ENCODE peak calls at places on chromosomes 11 and 22, in nine cellular contexts. I is choroid plexus epithelial cell, Y is neural crest cell, A is neural progenitor cell, D is IMR-90, F is left lung, E is activated B cell treated with CpG ODN at 0.5 μM for 24 hours, M is astrocyte, X is coronary artery. V is an unnamed sample.

GRCh38 chr11:29263971-29264682 is 752.7 kb downstream of the KCNA4 start:
- DNase-seq in I (peak), Y (no peak), D (peak), M (peak), E (no peak), F (no peak), A (no peak), X (no peak), V (no peak)

GRCh38 chr11:92397356-92397755 is 172.7 kb downstream of the FAT3 start:
- DNase-seq in E (no peak), F (no peak), I (no peak), M (no peak), D (no peak), Y (no peak), A (peak), X (no peak), V (no peak)

GRCh38 chr11:96303067-96303466 is 39.9 kb downstream of the MAML2 start:
- DNase-seq in F (no peak), D (peak), A (no peak), X (no peak), E (no peak), Y (no peak), M (peak), I (peak), V (no peak)

GRCh38 chr11:20155683-20156279 is 4.5 kb downstream of the DBX1 start:
- DNase-seq in X (no peak), A (peak), F (no peak), Y (no peak), I (no peak), D (no peak), M (no peak), E (no peak), V (no peak)

GRCh38 chr11:96051820-96052219 is 127.9 kb upstream of the MTMR2 start:
- DNase-seq in F (no peak), M (no peak), X (no peak), Y (no peak), I (no peak), E (no peak), D (no peak), A (no peak), V (no peak)

GRCh38 chr11:75826463-75827220 is 11.6 kb downstream of the UVRAG start:
- DNase-seq in I (peak), E (no peak), M (no peak), X (no peak), A (peak), F (no peak), Y (no peak), D (peak), V (no peak)

GRCh38 chr11:57213282-57214086 is 23.6 kb downstream of the APLNR start:
- DNase-seq in D (peak), A (peak), M (peak), E (no peak), Y (peak), X (no peak), F (no peak), I (no peak), V (no peak)

GRCh38 chr11:65424200-65425104 is 1.9 kb downstream of the NEAT1 start:
- DNase-seq in E (peak), A (no peak), Y (no peak), M (peak), D (peak), F (peak), X (peak), I (peak), V (no peak)

GRCh38 chr22:37043828-37044538 is 7.6 kb upstream of the KCTD17 start:
- DNase-seq in F (peak), Y (peak), A (peak), D (peak), X (no peak), E (peak), M (no peak), I (peak), V (peak)

GRCh38 chr11:80995523-80995922 is 1554.7 kb upstream of the TENM4 start:
- DNase-seq in I (no peak), F (no peak), A (no peak), Y (no peak), M (no peak), X (no peak), D (no peak), E (no peak), V (no peak)

GRCh38 chr22:35952576-35952975 is 76.0 kb downstream of the RBFOX2 start:
- DNase-seq in M (no peak), I (no peak), A (no peak), F (no peak), D (no peak), X (no peak), Y (no peak), E (no peak), V (no peak)

GRCh38 chr11:69218271-69218682 is 62.5 kb downstream of the SMIM38 start:
- DNase-seq in M (no peak), A (no peak), F (no peak), D (peak), Y (no peak), X (no peak), E (peak), I (no peak), V (no peak)

GRCh38 chr11:28343304-28344233 is 235.4 kb downstream of the METTL15 start:
- DNase-seq in E (no peak), X (no peak), F (peak), M (peak), D (peak), A (no peak), Y (no peak), I (peak), V (no peak)

GRCh38 chr11:110509485-110509884 is 79.7 kb downstream of the FDX1 start:
- DNase-seq in A (no peak), X (no peak), E (no peak), D (no peak), I (no peak), M (no peak), Y (no peak), F (no peak), V (no peak)

GRCh38 chr11:121487191-121487590 is 34.4 kb upstream of the SORL1-AS1 start:
- DNase-seq in Y (no peak), I (no peak), A (peak), E (no peak), M (no peak), D (no peak), X (no peak), F (no peak), V (no peak)

GRCh38 chr22:33520904-33521780 is 399.1 kb downstream of the LARGE1 start:
- DNase-seq in D (no peak), A (no peak), M (no peak), I (no peak), F (no peak), X (no peak), E (no peak), Y (no peak), V (no peak)

GRCh38 chr11:112590778-112591177 is 330.1 kb upstream of the PLET1 start:
- DNase-seq in Y (no peak), E (no peak), I (no peak), X (no peak), M (peak), D (no peak), F (no peak), A (no peak), V (no peak)

GRCh38 chr11:30583505-30584280 is 2.5 kb downstream of the MPPED2 start:
- DNase-seq in A (peak), F (no peak), Y (no peak), M (no peak), E (no peak), D (no peak), X (peak), I (no peak), V (no peak)

GRCh38 chr11:78192911-78193341 is 4.2 kb downstream of the USP35 start:
- DNase-seq in A (no peak), I (no peak), X (no peak), M (no peak), D (no peak), E (no peak), Y (no peak), F (no peak), V (no peak)

GRCh38 chr11:20672575-20672974 is 3.2 kb downstream of the NELL1 start:
- DNase-seq in D (no peak), I (peak), A (peak), Y (no peak), M (no peak), E (no peak), X (no peak), F (no peak), V (no peak)

GRCh38 chr11:10490398-10491232 is 35.6 kb downstream of the AMPD3 start:
- DNase-seq in F (peak), M (peak), D (peak), A (peak), E (no peak), X (peak), Y (no peak), I (peak), V (no peak)

GRCh38 chr11:22674470-22675426 is 8.3 kb downstream of the GAS2 start:
- DNase-seq in X (no peak), Y (no peak), D (no peak), A (no peak), I (no peak), E (no peak), F (no peak), M (no peak), V (no peak)

GRCh38 chr22:20080776-20081654 is 974 bp downstream of the DGCR8 start:
- DNase-seq in X (no peak), E (no peak), I (peak), A (peak), M (peak), F (peak), D (peak), Y (peak), V (no peak)

GRCh38 chr11:124656759-124657627 is 16.5 kb downstream of the SIAE start:
- DNase-seq in A (peak), M (peak), I (peak), Y (no peak), E (no peak), D (peak), F (no peak), X (no peak), V (no peak)

GRCh38 chr11:46120711-46121327 is 435 bp downstream of the PHF21A start:
- DNase-seq in F (peak), X (no peak), E (peak), I (peak), Y (peak), D (peak), A (peak), M (peak), V (no peak)

GRCh38 chr11:34274712-34275398 is 83.0 kb downstream of the ABTB2 start:
- DNase-seq in F (peak), X (peak), M (peak), D (peak), E (no peak), I (peak), Y (no peak), A (no peak), V (no peak)

GRCh38 chr11:123111465-123111864 is 49.5 kb upstream of the HSPA8 start:
- DNase-seq in D (peak), A (peak), M (peak), X (no peak), I (peak), E (no peak), Y (no peak), F (no peak), V (peak)

GRCh38 chr11:69497221-69497787 is 15.8 kb downstream of the LINC01488 start:
- DNase-seq in X (peak), A (peak), M (peak), Y (peak), F (peak), I (peak), E (no peak), D (peak), V (no peak)

GRCh38 chr11:63505857-63506528 is at the start of gene LGALS12:
- DNase-seq in E (no peak), D (no peak), F (peak), I (peak), M (peak), X (no peak), A (no peak), Y (no peak), V (no peak)

GRCh38 chr11:75667831-75668507 is 869 bp downstream of the MAP6 start:
- DNase-seq in I (peak), F (no peak), X (no peak), A (peak), Y (peak), D (peak), M (peak), E (peak), V (peak)

GRCh38 chr11:1622076-1622475 is at the start of gene KRTAP5-4:
- DNase-seq in M (no peak), A (no peak), X (no peak), E (no peak), F (no peak), Y (no peak), I (no peak), D (no peak), V (no peak)

GRCh38 chr22:47175761-47176359 is 413.4 kb downstream of the TBC1D22A start:
- DNase-seq in X (peak), E (no peak), D (no peak), Y (no peak), M (no peak), I (no peak), F (peak), A (no peak), V (no peak)

GRCh38 chr11:77236901-77237300 is 64.6 kb downstream of the GDPD4 start:
- DNase-seq in X (no peak), A (no peak), Y (no peak), E (no peak), F (no peak), I (no peak), D (peak), M (peak), V (no peak)

GRCh38 chr11:35916270-35916669 is 27.6 kb upstream of the LDLRAD3 start:
- DNase-seq in A (no peak), X (no peak), Y (no peak), D (no peak), E (no peak), I (peak), M (no peak), F (no peak), V (no peak)

GRCh38 chr22:45072322-45072903 is 62.6 kb upstream of the PHF21B start:
- DNase-seq in M (peak), D (peak), F (no peak), E (no peak), Y (no peak), I (peak), A (peak), X (no peak), V (no peak)

GRCh38 chr22:37213218-37213855 is 1.1 kb upstream of the SSTR3 start:
- DNase-seq in Y (no peak), E (peak), X (no peak), D (no peak), M (no peak), A (no peak), I (no peak), F (no peak), V (no peak)

GRCh38 chr22:47965896-47966295 is 1203.4 kb downstream of the TBC1D22A start:
- DNase-seq in X (no peak), E (no peak), A (no peak), F (no peak), M (no peak), Y (no peak), I (no peak), D (no peak), V (no peak)

GRCh38 chr22:41308544-41308947 is 7.2 kb downstream of the ZC3H7B start:
- DNase-seq in X (no peak), D (no peak), Y (no peak), E (no peak), F (no peak), M (no peak), A (no peak), I (peak), V (no peak)

GRCh38 chr11:47720651-47721050 is 5.5 kb upstream of the AGBL2 start:
- DNase-seq in D (no peak), F (no peak), Y (no peak), M (no peak), X (no peak), I (no peak), E (no peak), A (no peak), V (no peak)

GRCh38 chr11:47714554-47715081 is 551 bp downstream of the AGBL2 start:
- DNase-seq in E (no peak), Y (no peak), X (peak), F (no peak), M (no peak), D (no peak), I (peak), A (peak), V (no peak)

GRCh38 chr11:47711816-47712215 is 3.4 kb downstream of the AGBL2 start:
- DNase-seq in I (no peak), D (no peak), A (no peak), F (no peak), Y (no peak), E (no peak), X (no peak), M (no peak), V (no peak)

GRCh38 chr11:47715082-47715669 is at the start of gene AGBL2:
- DNase-seq in M (peak), D (peak), X (peak), A (peak), I (peak), Y (peak), F (peak), E (peak), V (peak)

GRCh38 chr11:47716692-47717091 is 1.5 kb upstream of the AGBL2 start:
- DNase-seq in F (no peak), M (no peak), Y (no peak), A (no peak), D (no peak), E (no peak), I (no peak), X (no peak), V (no peak)
- TF ChIP-seq CTCF in F (no peak), M (no peak), Y (no peak), A (no peak), D (no peak), E (no peak), I (no peak), X (no peak), V (no peak)

GRCh38 chr11:108027057-108027456 is 18.4 kb downstream of the CUL5 start:
- DNase-seq in M (no peak), A (no peak), X (no peak), I (no peak), D (no peak), Y (no peak), F (no peak), E (no peak), V (no peak)
- TF ChIP-seq CTCF in M (no peak), A (peak), X (no peak), I (peak), D (no peak), Y (peak), F (no peak), E (no peak), V (no peak)

GRCh38 chr22:31692186-31692886 is 30.3 kb upstream of the PISD start:
- DNase-seq in E (no peak), X (no peak), I (peak), D (peak), A (no peak), Y (no peak), M (peak), F (no peak), V (no peak)
- TF ChIP-seq CTCF in E (no peak), X (no peak), I (no peak), D (no peak), A (no peak), Y (no peak), M (no peak), F (peak), V (no peak)

GRCh38 chr11:17692006-17692405 is 27.4 kb upstream of the MYOD1 start:
- DNase-seq in F (no peak), D (no peak), A (no peak), M (no peak), E (no peak), Y (no peak), X (no peak), I (no peak), V (no peak)

GRCh38 chr11:17691550-17691949 is 27.8 kb upstream of the MYOD1 start:
- DNase-seq in F (no peak), X (no peak), I (no peak), E (no peak), D (no peak), M (no peak), A (no peak), Y (no peak), V (no peak)

GRCh38 chr11:17694711-17695110 is 24.7 kb upstream of the MYOD1 start:
- DNase-seq in E (no peak), X (no peak), I (no peak), A (no peak), Y (no peak), F (no peak), M (no peak), D (no peak), V (no peak)

GRCh38 chr11:17692931-17693330 is 26.4 kb upstream of the MYOD1 start:
- DNase-seq in F (no peak), E (no peak), I (no peak), Y (no peak), M (no peak), A (no peak), D (no peak), X (no peak), V (no peak)

GRCh38 chr11:17693531-17693930 is 25.8 kb upstream of the MYOD1 start:
- DNase-seq in M (no peak), D (no peak), Y (no peak), A (no peak), X (no peak), I (no peak), E (no peak), F (no peak), V (no peak)
- TF ChIP-seq CTCF in M (no peak), D (no peak), Y (no peak), A (no peak), X (no peak), I (no peak), E (no peak), F (no peak), V (no peak)

GRCh38 chr22:49305966-49306631 is 521.6 kb downstream of the BRD1 start:
- DNase-seq in X (no peak), D (no peak), Y (no peak), F (no peak), M (no peak), E (peak), I (no peak), A (no peak), V (no peak)

GRCh38 chr22:49307071-49307830 is 520.4 kb downstream of the BRD1 start:
- DNase-seq in D (no peak), M (no peak), I (no peak), F (peak), E (peak), Y (no peak), X (peak), A (no peak), V (no peak)

GRCh38 chr22:49303781-49304461 is 523.8 kb downstream of the BRD1 start:
- DNase-seq in A (no peak), X (peak), M (no peak), D (no peak), E (no peak), F (peak), I (no peak), Y (no peak), V (no peak)

GRCh38 chr22:49306632-49306975 is 521.1 kb downstream of the BRD1 start:
- DNase-seq in X (peak), D (no peak), I (no peak), F (no peak), A (no peak), M (no peak), E (no peak), Y (no peak), V (no peak)

DNA sequence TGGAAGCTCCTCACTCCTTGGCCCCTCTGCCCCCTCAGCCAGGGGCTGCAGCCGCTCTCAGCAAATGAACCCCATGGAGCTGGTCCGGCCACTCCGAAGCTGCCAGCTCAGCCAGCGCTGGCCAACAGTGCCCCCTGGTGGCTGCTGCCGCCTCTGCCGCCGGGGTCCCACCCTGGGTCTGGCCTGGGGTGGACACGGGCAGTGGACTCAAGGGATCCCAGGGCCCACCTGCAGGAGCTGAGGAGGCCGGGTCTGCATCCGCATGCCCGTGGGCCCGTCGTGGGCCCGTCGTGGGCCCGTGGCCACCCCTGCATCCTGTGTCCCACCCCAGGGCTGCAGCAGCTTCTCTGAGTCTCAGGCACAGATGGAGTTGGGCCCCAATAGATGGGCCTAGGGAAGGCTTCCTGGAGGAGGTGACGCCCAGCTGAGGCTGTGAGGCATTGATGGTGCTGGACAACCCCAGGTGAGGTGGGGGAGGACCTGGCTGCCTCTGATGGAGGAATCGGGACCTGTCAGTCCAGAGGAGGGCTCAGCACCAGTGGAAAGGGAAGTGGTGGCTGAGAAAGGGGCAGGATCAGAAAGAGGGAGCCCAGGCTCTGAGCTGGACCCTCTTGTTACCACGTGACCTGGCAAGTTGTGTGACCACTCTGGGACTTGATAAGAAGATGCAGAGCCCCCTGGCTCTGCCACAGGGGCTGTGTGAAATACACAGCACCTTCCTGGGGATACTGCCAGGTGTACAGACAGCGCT is 522.3 kb downstream of the BRD1 start:
- DNase-seq in X (peak), F (peak), I (peak), Y (peak), D (no peak), E (peak), M (no peak), A (peak), V (no peak)
- TF ChIP-seq CTCF in X (peak), F (peak), I (peak), Y (peak), D (no peak), E (no peak), M (peak), A (peak), V (peak)

GRCh38 chr11:73997120-73997772 is 11.6 kb downstream of the UCP3 start:
- DNase-seq in X (peak), I (no peak), F (no peak), D (no peak), Y (no peak), E (no peak), A (no peak), M (no peak), V (no peak)
- TF ChIP-seq CTCF in X (no peak), I (no peak), F (no peak), D (no peak), Y (no peak), E (no peak), A (no peak), M (no peak), V (no peak)

V was measured in D721Med.